ENCODE peak calls at places on chromosomes 11 and 22, in six cellular contexts. A, T, X, C, D and O are unnamed samples.

GRCh38 chr11:47565340-47566165 is at the start of gene PTPMT1:
- DNase-seq in A (peak; percentile 34), T (peak; percentile 61), X (peak; percentile 90), C (peak; percentile 67), D (peak; percentile 86), O (no peak)

GRCh38 chr22:46545041-46545796 is 7.8 kb upstream of the CELSR1 start:
- DNase-seq in A (no peak), T (no peak), X (peak; percentile 48), C (no peak), D (no peak), O (no peak)

GRCh38 chr11:65208785-65209710 is 27.3 kb downstream of the CAPN1 start:
- DNase-seq in A (no peak), T (no peak), X (peak; percentile 73), C (no peak), D (no peak), O (no peak)

GRCh38 chr11:111976119-111976518 is 39.0 kb downstream of the DIXDC1 start:
- DNase-seq in A (no peak), T (no peak), X (no peak), C (no peak), D (no peak), O (no peak)

GRCh38 chr11:60363542-60364525 is 14.5 kb upstream of the MS4A7 start:
- DNase-seq in A (peak; percentile 28), T (peak; percentile 24), X (peak; percentile 86), C (peak; percentile 55), D (peak; percentile 48), O (peak; percentile 39)

GRCh38 chr11:41849250-41849649 is 389.8 kb upstream of the LRRC4C start:
- DNase-seq in A (no peak), T (no peak), X (no peak), C (no peak), D (no peak), O (no peak)

GRCh38 chr11:82092904-82093303 is 640.8 kb downstream of the FAM181B start:
- DNase-seq in A (no peak), T (no peak), X (no peak), C (no peak), D (no peak), O (no peak)

GRCh38 chr11:22138264-22138663 is 54.6 kb upstream of the ANO5 start:
- DNase-seq in A (no peak), T (no peak), X (no peak), C (no peak), D (no peak), O (no peak)

GRCh38 chr11:27158763-27159679 is 118.4 kb downstream of the BBOX1 start:
- DNase-seq in A (no peak), T (peak; percentile 88), X (peak; percentile 66), C (peak; percentile 73), D (peak; percentile 39), O (peak; percentile 77)

GRCh38 chr22:19003518-19003917 is 67.4 kb upstream of the PRODH start:
- DNase-seq in A (no peak), T (no peak), X (no peak), C (no peak), D (no peak), O (no peak)

GRCh38 chr11:48047616-48048015 is 67.3 kb downstream of the PTPRJ start:
- DNase-seq in A (no peak), T (no peak), X (peak; percentile 54), C (peak; percentile 23), D (no peak), O (no peak)

GRCh38 chr11:60854847-60855725 is 664 bp downstream of the PTGDR2 start:
- DNase-seq in A (no peak), T (no peak), X (no peak), C (no peak), D (peak; percentile 30), O (no peak)

GRCh38 chr11:47617417-47617809 is 23.2 kb upstream of the C1QTNF4 start:
- DNase-seq in A (no peak), T (peak; percentile 68), X (no peak), C (peak; percentile 37), D (no peak), O (no peak)

GRCh38 chr11:71227058-71227659 is 25.2 kb downstream of the SHANK2 start:
- DNase-seq in A (no peak), T (no peak), X (no peak), C (no peak), D (no peak), O (no peak)

GRCh38 chr22:49693848-49694247 is 133.8 kb downstream of the BRD1 start:
- DNase-seq in A (no peak), T (no peak), X (no peak), C (no peak), D (no peak), O (no peak)

GRCh38 chr11:104891135-104891534 is 7.1 kb downstream of the CASP12 start:
- DNase-seq in A (no peak), T (no peak), X (no peak), C (peak; percentile 2), D (no peak), O (no peak)

GRCh38 chr22:31496735-31497146 is 405 bp downstream of the SFI1 start:
- DNase-seq in A (peak; percentile 20), T (peak; percentile 12), X (peak; percentile 54), C (no peak), D (no peak), O (no peak)

GRCh38 chr22:42064629-42065028 is 6.0 kb downstream of the NAGA start:
- DNase-seq in A (no peak), T (no peak), X (no peak), C (no peak), D (no peak), O (no peak)

GRCh38 chr22:26464312-26464711 is 19.3 kb downstream of the HPS4 start:
- DNase-seq in A (no peak), T (no peak), X (no peak), C (peak; percentile 69), D (no peak), O (no peak)

GRCh38 chr11:119319136-119319701 is 2.3 kb upstream of the MCAM start:
- DNase-seq in A (no peak), T (no peak), X (no peak), C (no peak), D (no peak), O (no peak)

GRCh38 chr11:124762077-124762623 is at the start of gene ESAM:
- DNase-seq in A (peak; percentile 51), T (no peak), X (no peak), C (no peak), D (peak; percentile 93), O (no peak)

GRCh38 chr11:13183094-13183825 is 94.3 kb upstream of the BMAL1 start:
- DNase-seq in A (no peak), T (peak; percentile 47), X (peak; percentile 28), C (peak; percentile 66), D (no peak), O (peak; percentile 40)

GRCh38 chr11:81030186-81030585 is 1589.4 kb upstream of the TENM4 start:
- DNase-seq in A (no peak), T (no peak), X (no peak), C (no peak), D (no peak), O (peak; percentile 76)

GRCh38 chr11:2096001-2096918 is 42.9 kb downstream of the IGF2 start:
- DNase-seq in A (no peak), T (peak; percentile 71), X (no peak), C (peak; percentile 30), D (no peak), O (no peak)

GRCh38 chr22:49303781-49304461 is 523.8 kb downstream of the BRD1 start:
- DNase-seq in A (no peak), T (no peak), X (no peak), C (no peak), D (no peak), O (no peak)

GRCh38 chr22:20268289-20268349 is at the start of gene RTN4R:
- DNase-seq in A (no peak), T (no peak), X (no peak), C (no peak), D (no peak), O (no peak)

GRCh38 chr11:18171377-18172000 is 1.1 kb upstream of the MRGPRX4 start:
- DNase-seq in A (no peak), T (no peak), X (peak; percentile 36), C (peak; percentile 29), D (peak; percentile 36), O (peak; percentile 49)

GRCh38 chr22:36384766-36385400 is 2.9 kb downstream of the MYH9 start:
- DNase-seq in A (peak; percentile 49), T (peak; percentile 53), X (peak; percentile 51), C (no peak), D (no peak), O (no peak)
- TF ChIP-seq CTCF in A (peak; percentile 22), T (no peak), X (no peak), C (no peak), D (no peak), O (no peak)

GRCh38 chr11:132026746-132027145 is 656.3 kb downstream of the NTM start:
- DNase-seq in A (no peak), T (no peak), X (no peak), C (no peak), D (no peak), O (no peak)

GRCh38 chr11:132032555-132032954 is 662.1 kb downstream of the NTM start:
- DNase-seq in A (no peak), T (peak; percentile 72), X (no peak), C (peak; percentile 88), D (no peak), O (peak; percentile 63)

GRCh38 chr11:132024587-132025295 is 654.3 kb downstream of the NTM start:
- DNase-seq in A (no peak), T (peak; percentile 79), X (no peak), C (peak; percentile 76), D (no peak), O (peak; percentile 97)

GRCh38 chr11:132030896-132031295 is 660.5 kb downstream of the NTM start:
- DNase-seq in A (no peak), T (no peak), X (no peak), C (no peak), D (no peak), O (no peak)

DNA sequence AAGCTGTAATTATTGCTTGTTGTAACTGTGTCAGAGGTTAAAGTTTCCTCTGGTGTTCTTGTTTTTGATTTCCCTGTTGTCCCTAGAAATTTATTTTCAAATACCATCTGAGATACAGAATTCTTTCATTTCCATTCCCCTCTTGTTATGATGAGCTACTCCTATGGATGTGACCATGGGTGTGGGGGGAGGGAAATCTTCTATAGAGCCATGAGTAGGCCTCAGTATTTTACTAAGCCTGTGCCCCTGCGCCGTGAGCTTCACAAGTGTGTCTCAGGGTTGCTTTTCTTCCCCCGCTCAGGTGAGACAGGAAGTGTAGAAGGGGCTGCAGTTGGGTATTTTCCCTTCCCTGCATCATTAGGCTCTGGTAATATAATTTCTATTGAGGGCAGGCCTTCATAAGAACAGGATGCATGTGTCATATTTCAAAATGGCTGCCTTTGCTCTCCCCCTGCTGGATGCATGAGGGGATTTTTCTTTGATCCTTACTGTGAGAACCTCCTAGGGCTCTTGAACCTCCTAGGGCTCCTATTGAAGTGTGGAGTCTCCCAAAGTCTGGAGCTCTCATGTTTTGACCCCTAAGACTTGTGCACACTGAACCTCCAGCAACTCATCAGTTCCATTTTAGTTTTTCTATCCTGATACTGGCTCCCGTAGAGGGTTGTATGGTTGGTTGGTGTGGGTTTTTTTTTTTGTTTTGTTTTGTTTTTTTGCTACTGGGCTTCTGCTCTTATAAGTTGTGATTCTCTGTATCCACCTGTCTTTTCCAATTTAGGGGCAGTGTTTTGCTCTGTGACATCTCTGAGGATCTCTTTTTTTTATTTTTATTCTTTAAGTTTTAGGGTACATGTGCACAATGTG is 658.2 kb downstream of the NTM start:
- DNase-seq in A (no peak), T (peak; percentile 63), X (peak; percentile 25), C (peak; percentile 67), D (peak; percentile 12), O (no peak)
- TF ChIP-seq CTCF in A (no peak), T (peak; percentile 65), X (peak; percentile 41), C (peak; percentile 89), D (peak; percentile 12), O (peak; percentile 61)

GRCh38 chr11:9460322-9461067 is at the start of gene ZNF143:
- DNase-seq in A (peak; percentile 100), T (peak; percentile 100), X (peak; percentile 99), C (peak; percentile 100), D (peak; percentile 94), O (peak; percentile 99)
- TF ChIP-seq CTCF in A (no peak), T (no peak), X (no peak), C (no peak), D (no peak), O (no peak)

GRCh38 chr11:57761301-57762234 is at the start of gene CTNND1:
- DNase-seq in A (no peak), T (peak; percentile 99), X (peak; percentile 86), C (peak; percentile 96), D (peak; percentile 68), O (peak; percentile 94)
- TF ChIP-seq CTCF in A (no peak), T (peak; percentile 11), X (no peak), C (no peak), D (no peak), O (peak; percentile 45)